ENCODE peak calls at places on chromosome 20, in eight cellular contexts. M is SJSA1, X is dorsolateral prefrontal cortex, S is choroid plexus epithelial cell, B is right cardiac atrium, J is brain microvascular endothelial cell, G is A549, R is HepG2. C is an unnamed sample.

GRCh38 chr20:10513931-10514575 is 78.9 kb downstream of the SLX4IP start:
- DNase-seq in G (no peak), S (peak; percentile 55), X (no peak), J (no peak), B (no peak), M (no peak), R (no peak), C (no peak)

GRCh38 chr20:36384022-36384619 is 78.0 kb downstream of the DLGAP4 start:
- DNase-seq in R (peak; percentile 79), M (no peak), J (peak; percentile 8), S (peak; percentile 45), X (no peak), B (no peak), G (peak; percentile 42), C (no peak)

GRCh38 chr20:52291109-52291508 is 99.5 kb upstream of the ZFP64 start:
- DNase-seq in B (no peak), M (no peak), J (no peak), X (no peak), S (no peak), R (no peak), G (no peak), C (no peak)

GRCh38 chr20:6104493-6105188 is 18.2 kb downstream of the FERMT1 start:
- DNase-seq in G (no peak), B (no peak), X (no peak), R (no peak), S (peak; percentile 53), J (peak; percentile 37), M (no peak), C (peak; percentile 89)

GRCh38 chr20:34525709-34526416 is 9.6 kb downstream of the DYNLRB1 start:
- DNase-seq in S (peak; percentile 98), X (peak; percentile 50), G (peak; percentile 99), B (peak; percentile 82), J (peak; percentile 98), R (peak; percentile 98), M (peak; percentile 100), C (peak; percentile 98)

GRCh38 chr20:58981564-58982364 is 708 bp downstream of the NELFCD start:
- DNase-seq in S (peak; percentile 22), J (no peak), G (peak; percentile 31), M (no peak), X (no peak), B (no peak), R (peak; percentile 35), C (no peak)

GRCh38 chr20:6765469-6766058 is 1.9 kb upstream of the BMP2 start:
- DNase-seq in M (no peak), J (peak; percentile 27), G (peak; percentile 71), B (no peak), R (peak; percentile 77), X (no peak), S (peak; percentile 83), C (no peak)

GRCh38 chr20:17377222-17377621 is 150.4 kb downstream of the PCSK2 start:
- DNase-seq in S (no peak), X (no peak), B (no peak), G (no peak), R (no peak), J (no peak), M (no peak), C (no peak)

GRCh38 chr20:63705232-63706026 is 2.3 kb downstream of the ARFRP1 start:
- DNase-seq in X (no peak), S (no peak), J (no peak), G (no peak), R (no peak), M (no peak), B (no peak), C (no peak)

DNA sequence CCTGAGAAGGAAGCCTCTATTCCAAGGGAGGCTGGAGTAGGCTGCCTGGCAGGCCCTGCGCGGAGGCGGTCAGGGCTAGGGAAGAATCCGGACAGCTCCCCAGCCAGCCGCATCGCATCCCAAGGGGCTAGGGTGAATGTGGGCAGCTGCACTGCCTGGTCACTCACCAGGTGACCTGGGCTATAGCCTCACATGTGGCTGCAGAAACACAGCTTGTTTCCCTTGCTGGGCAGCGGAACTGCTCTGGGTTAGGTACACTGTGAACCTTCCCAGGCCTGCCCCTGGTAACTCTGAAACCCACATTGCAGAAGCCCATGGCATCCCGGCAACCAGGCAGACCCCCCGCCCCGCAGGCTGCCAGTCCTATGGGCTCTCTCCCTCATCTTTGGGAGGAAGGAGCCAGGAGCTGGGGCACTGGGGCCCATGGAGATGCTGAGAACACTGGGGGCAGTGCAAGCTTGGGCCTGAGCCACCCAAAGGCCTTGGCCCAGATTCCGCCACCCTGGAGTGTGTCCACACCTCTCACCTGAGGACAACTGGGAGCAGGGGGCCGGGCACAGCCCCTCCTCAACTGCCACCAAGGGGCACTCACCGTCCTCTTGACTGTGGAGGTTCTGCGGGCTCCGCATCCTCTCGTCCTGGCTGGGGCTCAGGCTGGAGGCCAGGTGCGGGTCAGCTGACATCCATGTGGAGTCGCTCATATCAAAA is 111.0 kb downstream of the NOL4L start:
- DNase-seq in G (no peak), S (peak; percentile 37), R (peak; percentile 43), M (no peak), X (no peak), B (no peak), J (no peak), C (no peak)
- H3K4me3 ChIP-seq in G (peak overlapping the region; percentile 34), S (peak overlapping the region; percentile 42), R (peak overlapping the region; percentile 50), M (peak overlapping the region; percentile 31), X (no peak overlapping the region), B (peak overlapping the region; percentile 2), J (peak overlapping the region; percentile 54), C (peak overlapping the region; percentile 33)

GRCh38 chr20:47351643-47352331 is 4.7 kb downstream of the ZMYND8 start:
- DNase-seq in R (no peak), M (no peak), B (no peak), S (no peak), X (no peak), J (no peak), G (no peak), C (no peak)
- H3K4me3 ChIP-seq in R (peak overlapping the region; percentile 73), M (peak overlapping the region; percentile 13), B (peak overlapping the region; percentile 35), S (peak overlapping the region; percentile 55), X (peak overlapping the region; percentile 54), J (no peak overlapping the region), G (no peak overlapping the region), C (peak overlapping the region; percentile 15)

GRCh38 chr20:62367136-62367482 is at the start of gene LAMA5:
- DNase-seq in M (no peak), J (no peak), G (peak; percentile 61), S (no peak), B (peak; percentile 68), X (no peak), R (peak; percentile 55), C (no peak)
- H3K4me3 ChIP-seq in M (peak within 1 kb of the TSS; percentile 47), J (peak within 1 kb of the TSS; percentile 54), G (peak within 1 kb of the TSS; percentile 100), S (peak within 1 kb of the TSS; percentile 65), B (peak within 1 kb of the TSS; percentile 84), X (peak within 1 kb of the TSS; percentile 61), R (peak within 1 kb of the TSS; percentile 76), C (peak within 1 kb of the TSS; percentile 64)

GRCh38 chr20:38261054-38261390 is 487 bp upstream of the KIAA1755 start:
- DNase-seq in S (no peak), M (no peak), B (no peak), X (no peak), G (no peak), R (no peak), J (no peak), C (no peak)
- H3K4me3 ChIP-seq in S (peak overlapping the region; percentile 81), M (no peak overlapping the region), B (peak overlapping the region; percentile 54), X (peak overlapping the region; percentile 70), G (no peak overlapping the region), R (no peak overlapping the region), J (peak overlapping the region; percentile 94), C (no peak overlapping the region)

GRCh38 chr20:41615110-41615509 is 3.1 kb downstream of the CHD6 start:
- DNase-seq in M (no peak), J (no peak), B (no peak), X (no peak), S (no peak), G (no peak), R (peak; percentile 56), C (no peak)

GRCh38 chr20:41617931-41618806 is at the start of gene CHD6:
- DNase-seq in M (peak; percentile 100), J (peak; percentile 100), G (peak; percentile 99), S (peak; percentile 100), X (peak; percentile 100), B (peak; percentile 100), R (peak; percentile 100), C (peak; percentile 98)

GRCh38 chr20:41617059-41617921 is 887 bp downstream of the CHD6 start:
- DNase-seq in B (peak; percentile 37), G (peak; percentile 28), X (no peak), S (peak; percentile 49), R (peak; percentile 45), J (peak; percentile 11), M (peak; percentile 51), C (no peak)

GRCh38 chr20:41615671-41616070 is 2.5 kb downstream of the CHD6 start:
- DNase-seq in S (no peak), X (no peak), J (no peak), G (no peak), M (no peak), B (no peak), R (no peak), C (no peak)

GRCh38 chr20:41616228-41616627 is 1.9 kb downstream of the CHD6 start:
- DNase-seq in S (peak; percentile 40), M (no peak), X (no peak), B (no peak), G (no peak), R (peak; percentile 62), J (no peak), C (no peak)
- H3K4me3 ChIP-seq in S (no peak overlapping the region), M (no peak overlapping the region), X (peak overlapping the region; percentile 78), B (no peak overlapping the region), G (no peak overlapping the region), R (peak overlapping the region; percentile 99), J (no peak overlapping the region), C (no peak overlapping the region)

GRCh38 chr20:23084845-23085355 is 1.2 kb downstream of the CD93 start:
- DNase-seq in J (no peak), B (peak; percentile 50), X (no peak), R (no peak), G (no peak), S (no peak), M (no peak), C (no peak)

GRCh38 chr20:23084282-23084844 is 1.8 kb downstream of the CD93 start:
- DNase-seq in J (no peak), R (no peak), S (no peak), M (no peak), X (no peak), G (no peak), B (no peak), C (no peak)

GRCh38 chr20:23083553-23084220 is 2.4 kb downstream of the CD93 start:
- DNase-seq in R (no peak), S (no peak), M (no peak), X (no peak), J (no peak), B (no peak), G (no peak), C (no peak)

GRCh38 chr20:23081263-23081811 is 4.8 kb downstream of the CD93 start:
- DNase-seq in G (no peak), J (no peak), R (no peak), S (no peak), M (no peak), B (no peak), X (no peak), C (no peak)

GRCh38 chr20:23082846-23083552 is 3.1 kb downstream of the CD93 start:
- DNase-seq in X (no peak), S (no peak), J (no peak), B (peak; percentile 69), R (no peak), M (no peak), G (no peak), C (no peak)
- H3K4me3 ChIP-seq in X (peak overlapping the region; percentile 28), S (no peak overlapping the region), J (no peak overlapping the region), B (peak overlapping the region; percentile 37), R (no peak overlapping the region), M (no peak overlapping the region), G (no peak overlapping the region), C (no peak overlapping the region)